ENCODE peak calls at places on chromosomes 7 and 10, in five cellular contexts. K, W, T, C and L are unnamed samples.

GRCh38 chr7:33799766-33800165 is 105.6 kb upstream of the BMPER start:
- DNase-seq in K (no peak), C (no peak), T (no peak), W (no peak), L (no peak)

GRCh38 chr7:71770269-71770907 is 638.4 kb downstream of the GALNT17 start:
- DNase-seq in C (no peak), T (no peak), K (no peak), W (no peak), L (no peak)

GRCh38 chr7:131787101-131787500 is 230.7 kb upstream of the PODXL start:
- DNase-seq in W (no peak), K (no peak), T (no peak), C (no peak), L (no peak)

GRCh38 chr10:60390224-60390626 is 550 bp upstream of the ANK3 start:
- DNase-seq in T (no peak), W (peak), C (no peak), K (no peak), L (no peak)

GRCh38 chr10:79105818-79106217 is 37.1 kb downstream of the ZMIZ1 start:
- DNase-seq in C (no peak), T (no peak), K (no peak), W (no peak), L (no peak)

GRCh38 chr7:131619336-131620305 is 63.2 kb upstream of the PODXL start:
- DNase-seq in T (peak), K (no peak), W (no peak), C (no peak), L (no peak)

GRCh38 chr7:26500749-26501352 is 209.2 kb downstream of the SNX10 start:
- DNase-seq in C (no peak), T (peak), W (peak), K (no peak), L (no peak)

GRCh38 chr10:70442332-70442988 is 979 bp upstream of the NODAL start:
- DNase-seq in W (no peak), T (no peak), C (no peak), K (no peak), L (no peak)

GRCh38 chr10:80477813-80478212 is 23.7 kb downstream of the TSPAN14 start:
- DNase-seq in K (no peak), C (no peak), T (no peak), W (peak), L (peak)

GRCh38 chr10:133451346-133451745 is 2.4 kb upstream of the SCART1 start:
- DNase-seq in C (no peak), W (no peak), T (no peak), K (no peak), L (no peak)

GRCh38 chr10:117284726-117285494 is 44.0 kb downstream of the SLC18A2 start:
- DNase-seq in C (no peak), W (no peak), K (no peak), T (no peak), L (no peak)